ENCODE peak calls at places on chromosomes 6 and 20, in seven cellular contexts. One of them, this sample, is unnamed.

GRCh38 chr6:13624871-13625288 is 9.7 kb downstream of the NOL7 start:
- DNase-seq in fibroblast of the aortic adventitia: peak; percentile 48
- DNase-seq in cardiac muscle cell: peak; percentile 58
- DNase-seq in BJ: no peak
- DNase-seq in CD8-positive, alpha-beta T cell: no peak
- DNase-seq in AG10803: peak; percentile 38
- DNase-seq in GM12864: peak; percentile 31
- DNase-seq in this sample: peak; percentile 69

GRCh38 chr6:4603291-4603690 is 172.9 kb upstream of the CDYL start:
- DNase-seq in fibroblast of the aortic adventitia: peak; percentile 93
- DNase-seq in cardiac muscle cell: peak; percentile 97
- DNase-seq in BJ: no peak
- DNase-seq in CD8-positive, alpha-beta T cell: no peak
- DNase-seq in AG10803: peak; percentile 93
- DNase-seq in GM12864: no peak
- DNase-seq in this sample: no peak

GRCh38 chr6:37308084-37308817 is 45.5 kb upstream of the RNF8 start:
- DNase-seq in fibroblast of the aortic adventitia: peak; percentile 72
- DNase-seq in cardiac muscle cell: peak; percentile 22
- DNase-seq in BJ: no peak
- DNase-seq in CD8-positive, alpha-beta T cell: no peak
- DNase-seq in AG10803: peak; percentile 40
- DNase-seq in GM12864: no peak
- DNase-seq in this sample: no peak

GRCh38 chr20:33724439-33725094 is 4.5 kb upstream of the PXMP4 start:
- DNase-seq in fibroblast of the aortic adventitia: peak; percentile 17
- DNase-seq in cardiac muscle cell: peak; percentile 62
- DNase-seq in BJ: no peak
- DNase-seq in CD8-positive, alpha-beta T cell: no peak
- DNase-seq in AG10803: peak; percentile 33
- DNase-seq in GM12864: no peak
- DNase-seq in this sample: no peak

GRCh38 chr6:160111812-160112211 is 9.8 kb upstream of the SLC22A1 start:
- DNase-seq in fibroblast of the aortic adventitia: no peak
- DNase-seq in cardiac muscle cell: no peak
- DNase-seq in BJ: no peak
- DNase-seq in CD8-positive, alpha-beta T cell: no peak
- DNase-seq in AG10803: no peak
- DNase-seq in GM12864: no peak
- DNase-seq in this sample: no peak

GRCh38 chr6:170190046-170190445 is 100.8 kb downstream of the DLL1 start:
- DNase-seq in fibroblast of the aortic adventitia: no peak
- DNase-seq in cardiac muscle cell: no peak
- DNase-seq in BJ: no peak
- DNase-seq in CD8-positive, alpha-beta T cell: no peak
- DNase-seq in AG10803: no peak
- DNase-seq in GM12864: no peak
- DNase-seq in this sample: no peak

GRCh38 chr20:45111799-45112471 is 3.0 kb downstream of the WFDC5 start:
- DNase-seq in fibroblast of the aortic adventitia: no peak
- DNase-seq in cardiac muscle cell: no peak
- DNase-seq in BJ: no peak
- DNase-seq in CD8-positive, alpha-beta T cell: no peak
- DNase-seq in AG10803: no peak
- DNase-seq in GM12864: no peak
- DNase-seq in this sample: peak; percentile 18

GRCh38 chr6:145721144-145721543 is 14.2 kb downstream of the EPM2A start:
- DNase-seq in fibroblast of the aortic adventitia: no peak
- DNase-seq in cardiac muscle cell: no peak
- DNase-seq in BJ: no peak
- DNase-seq in CD8-positive, alpha-beta T cell: no peak
- DNase-seq in AG10803: no peak
- DNase-seq in GM12864: no peak
- DNase-seq in this sample: no peak

GRCh38 chr6:156601821-156602301 is 175.3 kb upstream of the ARID1B start:
- DNase-seq in fibroblast of the aortic adventitia: no peak
- DNase-seq in cardiac muscle cell: no peak
- DNase-seq in BJ: no peak
- DNase-seq in CD8-positive, alpha-beta T cell: no peak
- DNase-seq in AG10803: no peak
- DNase-seq in GM12864: no peak
- DNase-seq in this sample: peak; percentile 40

GRCh38 chr6:90177544-90178293 is 118.9 kb downstream of the BACH2 start:
- DNase-seq in fibroblast of the aortic adventitia: no peak
- DNase-seq in cardiac muscle cell: no peak
- DNase-seq in BJ: no peak
- DNase-seq in CD8-positive, alpha-beta T cell: no peak
- DNase-seq in AG10803: no peak
- DNase-seq in GM12864: no peak
- DNase-seq in this sample: no peak

GRCh38 chr20:41149679-41150131 is 12.4 kb downstream of the PLCG1 start:
- DNase-seq in fibroblast of the aortic adventitia: peak; percentile 77
- DNase-seq in cardiac muscle cell: peak; percentile 12
- DNase-seq in BJ: no peak
- DNase-seq in CD8-positive, alpha-beta T cell: no peak
- DNase-seq in AG10803: peak; percentile 47
- DNase-seq in GM12864: no peak
- DNase-seq in this sample: no peak

GRCh38 chr20:41148956-41149355 is 11.6 kb downstream of the PLCG1 start:
- DNase-seq in fibroblast of the aortic adventitia: no peak
- DNase-seq in cardiac muscle cell: no peak
- DNase-seq in BJ: no peak
- DNase-seq in CD8-positive, alpha-beta T cell: no peak
- DNase-seq in AG10803: no peak
- DNase-seq in GM12864: no peak
- DNase-seq in this sample: no peak

GRCh38 chr20:41150664-41151063 is 13.3 kb downstream of the PLCG1 start:
- DNase-seq in fibroblast of the aortic adventitia: no peak
- DNase-seq in cardiac muscle cell: no peak
- DNase-seq in BJ: no peak
- DNase-seq in CD8-positive, alpha-beta T cell: no peak
- DNase-seq in AG10803: no peak
- DNase-seq in GM12864: no peak
- DNase-seq in this sample: no peak

GRCh38 chr20:41152108-41152757 is 14.9 kb downstream of the PLCG1 start:
- DNase-seq in fibroblast of the aortic adventitia: no peak
- DNase-seq in cardiac muscle cell: no peak
- DNase-seq in BJ: no peak
- DNase-seq in CD8-positive, alpha-beta T cell: no peak
- DNase-seq in AG10803: no peak
- DNase-seq in GM12864: no peak
- DNase-seq in this sample: no peak

GRCh38 chr20:41151134-41151869 is 14.0 kb downstream of the PLCG1 start:
- DNase-seq in fibroblast of the aortic adventitia: no peak
- DNase-seq in cardiac muscle cell: no peak
- DNase-seq in BJ: no peak
- DNase-seq in CD8-positive, alpha-beta T cell: no peak
- DNase-seq in AG10803: no peak
- DNase-seq in GM12864: no peak
- DNase-seq in this sample: no peak
- H3K4me3 ChIP-seq in fibroblast of the aortic adventitia: no peak overlapping the region
- H3K4me3 ChIP-seq in cardiac muscle cell: no peak overlapping the region
- H3K4me3 ChIP-seq in BJ: no peak overlapping the region
- H3K4me3 ChIP-seq in CD8-positive, alpha-beta T cell: no peak overlapping the region
- H3K4me3 ChIP-seq in AG10803: no peak overlapping the region
- H3K4me3 ChIP-seq in GM12864: no peak overlapping the region
- H3K4me3 ChIP-seq in this sample: no peak overlapping the region

GRCh38 chr6:46758960-46759753 is 12.4 kb downstream of the ANKRD66 start:
- DNase-seq in fibroblast of the aortic adventitia: no peak
- DNase-seq in cardiac muscle cell: no peak
- DNase-seq in BJ: no peak
- DNase-seq in CD8-positive, alpha-beta T cell: no peak
- DNase-seq in AG10803: no peak
- DNase-seq in GM12864: no peak
- DNase-seq in this sample: no peak

GRCh38 chr6:46751658-46752057 is 4.9 kb downstream of the ANKRD66 start:
- DNase-seq in fibroblast of the aortic adventitia: no peak
- DNase-seq in cardiac muscle cell: no peak
- DNase-seq in BJ: no peak
- DNase-seq in CD8-positive, alpha-beta T cell: no peak
- DNase-seq in AG10803: no peak
- DNase-seq in GM12864: no peak
- DNase-seq in this sample: no peak

GRCh38 chr6:46757206-46757564 is 10.5 kb downstream of the ANKRD66 start:
- DNase-seq in fibroblast of the aortic adventitia: no peak
- DNase-seq in cardiac muscle cell: no peak
- DNase-seq in BJ: no peak
- DNase-seq in CD8-positive, alpha-beta T cell: no peak
- DNase-seq in AG10803: no peak
- DNase-seq in GM12864: no peak
- DNase-seq in this sample: no peak

GRCh38 chr6:46756469-46757205 is 9.9 kb downstream of the ANKRD66 start:
- DNase-seq in fibroblast of the aortic adventitia: peak; percentile 18
- DNase-seq in cardiac muscle cell: no peak
- DNase-seq in BJ: no peak
- DNase-seq in CD8-positive, alpha-beta T cell: no peak
- DNase-seq in AG10803: no peak
- DNase-seq in GM12864: no peak
- DNase-seq in this sample: no peak

GRCh38 chr6:46755867-46756266 is 9.1 kb downstream of the ANKRD66 start:
- DNase-seq in fibroblast of the aortic adventitia: no peak
- DNase-seq in cardiac muscle cell: no peak
- DNase-seq in BJ: no peak
- DNase-seq in CD8-positive, alpha-beta T cell: no peak
- DNase-seq in AG10803: no peak
- DNase-seq in GM12864: no peak
- DNase-seq in this sample: no peak
- TF ChIP-seq CTCF in fibroblast of the aortic adventitia: no peak
- TF ChIP-seq CTCF in cardiac muscle cell: no peak
- TF ChIP-seq CTCF in BJ: no peak
- TF ChIP-seq CTCF in CD8-positive, alpha-beta T cell: no peak
- TF ChIP-seq CTCF in AG10803: no peak
- TF ChIP-seq CTCF in GM12864: no peak
- TF ChIP-seq CTCF in this sample: no peak

DNA sequence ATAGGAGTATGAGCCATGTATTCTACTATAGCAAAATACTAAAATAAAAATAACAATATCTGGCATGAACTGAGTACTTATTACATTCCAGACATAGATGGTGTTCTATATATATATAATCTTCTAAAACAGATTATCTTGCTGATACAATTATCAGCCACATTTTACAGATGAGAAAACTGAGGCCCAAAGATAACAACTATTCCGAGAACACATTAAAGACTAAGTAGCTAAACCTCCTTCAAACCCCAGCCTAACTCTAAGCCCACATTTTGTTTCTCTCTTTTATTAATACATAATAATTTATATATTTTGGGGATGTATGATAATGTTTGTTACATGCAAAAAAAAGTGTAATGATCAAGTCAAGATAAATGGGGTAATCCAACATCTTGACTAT is 98.7 kb upstream of the RUNX2 start:
- DNase-seq in fibroblast of the aortic adventitia: no peak
- DNase-seq in cardiac muscle cell: no peak
- DNase-seq in BJ: no peak
- DNase-seq in CD8-positive, alpha-beta T cell: no peak
- DNase-seq in AG10803: no peak
- DNase-seq in GM12864: no peak
- DNase-seq in this sample: no peak
- H3K4me3 ChIP-seq in fibroblast of the aortic adventitia: no peak overlapping the region
- H3K4me3 ChIP-seq in cardiac muscle cell: no peak overlapping the region
- H3K4me3 ChIP-seq in BJ: no peak overlapping the region
- H3K4me3 ChIP-seq in CD8-positive, alpha-beta T cell: no peak overlapping the region
- H3K4me3 ChIP-seq in AG10803: no peak overlapping the region
- H3K4me3 ChIP-seq in GM12864: no peak overlapping the region
- H3K4me3 ChIP-seq in this sample: no peak overlapping the region

GRCh38 chr6:106974999-106975698 is 620 bp upstream of the CD24 start:
- DNase-seq in fibroblast of the aortic adventitia: no peak
- DNase-seq in cardiac muscle cell: peak; percentile 7
- DNase-seq in BJ: no peak
- DNase-seq in CD8-positive, alpha-beta T cell: no peak
- DNase-seq in AG10803: peak; percentile 9
- DNase-seq in GM12864: no peak
- DNase-seq in this sample: peak; percentile 61
- TF ChIP-seq CTCF in fibroblast of the aortic adventitia: no peak
- TF ChIP-seq CTCF in cardiac muscle cell: no peak
- TF ChIP-seq CTCF in BJ: no peak
- TF ChIP-seq CTCF in CD8-positive, alpha-beta T cell: no peak
- TF ChIP-seq CTCF in AG10803: no peak
- TF ChIP-seq CTCF in GM12864: no peak
- TF ChIP-seq CTCF in this sample: peak; percentile 31

This sample was measured in GM12865.